ENCODE peak calls at places on chromosomes 6 and 20, in four cellular contexts. K, U, T and N are unnamed samples.

GRCh38 chr6:46052479-46052878 is 36.8 kb upstream of the CLIC5 start:
- DNase-seq in K (no peak), U (no peak), T (no peak), N (no peak)

GRCh38 chr6:3293271-3294155 is 34.8 kb downstream of the PSMG4 start:
- DNase-seq in K (peak; percentile 16), U (no peak), T (no peak), N (peak; percentile 3)

GRCh38 chr20:32945710-32946221 is 58.5 kb downstream of the SUN5 start:
- DNase-seq in K (no peak), U (no peak), T (peak; percentile 55), N (no peak)

GRCh38 chr6:138465007-138465645 is 34.2 kb downstream of the NHSL1 start:
- DNase-seq in K (no peak), U (no peak), T (peak; percentile 61), N (no peak)

GRCh38 chr20:39081255-39081654 is 119.1 kb downstream of the DHX35 start:
- DNase-seq in K (peak; percentile 79), U (peak; percentile 33), T (peak; percentile 75), N (peak; percentile 89)

GRCh38 chr20:35327074-35327976 is 35.1 kb upstream of the FAM83C start:
- DNase-seq in K (no peak), U (no peak), T (peak; percentile 100), N (no peak)

GRCh38 chr20:52793339-52793963 is 178.7 kb upstream of the TSHZ2 start:
- DNase-seq in K (no peak), U (no peak), T (no peak), N (no peak)

GRCh38 chr20:48794360-48794759 is 33.4 kb downstream of the PREX1 start:
- DNase-seq in K (no peak), U (no peak), T (no peak), N (peak; percentile 50)

GRCh38 chr6:136927313-136927712 is 5.2 kb downstream of the SLC35D3 start:
- DNase-seq in K (no peak), U (no peak), T (peak; percentile 10), N (peak; percentile 49)

GRCh38 chr6:31037692-31038091 is 27.4 kb downstream of the MUC22 start:
- DNase-seq in K (no peak), U (no peak), T (no peak), N (no peak)

GRCh38 chr6:125251516-125252229 is 50.1 kb downstream of the HDDC2 start:
- DNase-seq in K (no peak), U (no peak), T (no peak), N (no peak)

GRCh38 chr6:118708055-118708454 is 56.7 kb upstream of the CEP85L start:
- DNase-seq in K (no peak), U (no peak), T (no peak), N (no peak)

GRCh38 chr20:2331092-2331491 is 35.3 kb downstream of the TGM3 start:
- DNase-seq in K (no peak), U (no peak), T (no peak), N (no peak)

GRCh38 chr6:125699591-125699990 is 49.8 kb upstream of the HEY2 start:
- DNase-seq in K (no peak), U (no peak), T (no peak), N (no peak)

GRCh38 chr20:7090753-7091310 is 323.3 kb downstream of the BMP2 start:
- DNase-seq in K (no peak), U (no peak), T (no peak), N (no peak)

GRCh38 chr6:168834188-168834587 is 393.2 kb downstream of the SMOC2 start:
- DNase-seq in K (no peak), U (no peak), T (no peak), N (no peak)

GRCh38 chr20:59776626-59777320 is 156.7 kb downstream of the SYCP2 start:
- DNase-seq in K (no peak), U (no peak), T (no peak), N (no peak)
- TF ChIP-seq NR2C2 in K (no peak), U (no peak), T (no peak), N (no peak)

GRCh38 chr6:170053966-170054661 is 236.8 kb downstream of the DLL1 start:
- DNase-seq in K (no peak), U (no peak), T (no peak), N (no peak)

GRCh38 chr6:170049641-170050491 is 241.0 kb downstream of the DLL1 start:
- DNase-seq in K (no peak), U (no peak), T (no peak), N (no peak)

GRCh38 chr6:170052991-170053821 is 237.7 kb downstream of the DLL1 start:
- DNase-seq in K (no peak), U (no peak), T (no peak), N (peak; percentile 7)

GRCh38 chr6:170050591-170051041 is 240.3 kb downstream of the DLL1 start:
- DNase-seq in K (no peak), U (no peak), T (no peak), N (no peak)

DNA sequence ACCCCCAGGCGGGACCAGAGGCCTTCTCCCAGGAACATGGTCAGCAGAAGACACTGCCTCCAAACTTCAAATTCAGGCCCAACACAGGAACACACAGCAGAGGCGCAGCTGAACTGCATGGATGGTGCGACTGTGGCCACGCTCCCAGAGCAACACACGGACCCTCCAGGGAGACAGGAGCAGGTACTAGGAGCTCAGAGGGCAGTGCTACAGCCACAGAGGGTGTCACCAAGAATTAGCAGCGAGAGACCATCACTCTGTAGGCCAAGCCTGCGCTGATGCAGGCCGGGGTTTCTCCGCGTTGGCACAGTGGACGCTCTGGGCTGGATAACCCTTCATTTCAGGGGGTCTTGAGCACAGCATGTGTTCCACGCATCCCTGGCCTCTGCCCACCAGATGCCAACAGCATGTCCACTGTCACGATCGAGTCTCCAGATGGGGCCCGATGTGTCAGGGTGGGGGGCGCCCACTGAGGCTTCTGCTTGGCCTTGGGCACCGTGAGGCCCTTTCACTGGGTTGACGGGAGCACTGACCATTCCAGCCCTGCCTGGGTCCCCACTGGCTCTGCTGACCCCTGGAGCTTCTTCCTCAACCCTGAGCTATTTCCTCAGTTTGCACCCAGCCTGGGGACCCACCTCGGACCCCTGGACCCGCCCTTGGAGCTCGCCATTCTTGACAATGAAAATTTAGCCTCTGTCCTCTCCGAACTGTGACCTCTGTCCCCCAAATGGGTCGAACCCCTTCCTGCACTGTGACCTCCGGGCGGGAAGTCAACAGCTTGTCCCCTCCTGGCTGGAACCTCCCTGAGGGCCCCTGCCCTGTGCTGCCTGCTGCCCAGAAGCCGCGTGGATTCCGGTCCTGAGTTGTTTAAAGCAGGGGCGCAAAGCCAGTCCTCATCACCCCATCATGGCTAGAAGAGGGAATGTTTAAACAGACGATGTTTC is 239.4 kb downstream of the DLL1 start:
- DNase-seq in K (no peak), U (no peak), T (no peak), N (no peak)
- TF ChIP-seq ATF3 in K (no peak), U (no peak), T (no peak), N (no peak)

DNA sequence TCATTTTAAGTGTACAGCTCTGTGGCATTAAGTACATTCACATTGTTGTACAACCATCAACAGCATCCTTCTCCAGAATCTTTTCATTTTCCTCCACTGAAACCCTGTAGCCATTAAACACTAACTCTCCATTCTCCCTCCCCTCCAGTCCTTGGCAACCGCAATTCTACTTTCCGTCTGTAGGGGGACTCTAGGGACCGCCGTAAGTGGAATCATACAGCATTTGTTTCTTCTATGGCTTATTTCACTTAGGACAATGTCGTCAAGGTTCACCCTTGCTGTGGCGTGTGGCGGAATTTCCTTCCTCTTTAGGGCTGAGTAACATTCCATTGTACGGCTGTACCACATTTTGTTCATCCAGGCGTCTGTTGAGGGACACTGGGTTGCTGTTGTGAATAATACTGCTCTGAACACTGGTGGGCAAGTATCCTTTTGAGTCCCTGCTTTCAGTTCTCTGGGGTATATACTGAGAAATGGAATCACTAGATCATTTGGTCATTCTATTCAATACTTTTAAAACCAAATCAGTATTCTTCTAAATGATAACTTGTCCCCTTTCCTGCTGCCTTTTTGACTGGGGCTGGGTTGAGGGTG is 50.7 kb downstream of the PPP1R3G start:
- DNase-seq in K (peak; percentile 53), U (no peak), T (peak; percentile 48), N (peak; percentile 63)
- TF ChIP-seq NR2C2 in K (no peak), U (no peak), T (no peak), N (no peak)

GRCh38 chr6:24749292-24749691 is 25.4 kb upstream of the GMNN start:
- DNase-seq in K (no peak), U (no peak), T (no peak), N (no peak)

GRCh38 chr6:24743265-24743943 is 24.4 kb upstream of the C6orf62 start:
- DNase-seq in K (peak; percentile 39), U (peak; percentile 81), T (no peak), N (no peak)

GRCh38 chr6:24743944-24744335 is 25.0 kb upstream of the C6orf62 start:
- DNase-seq in K (no peak), U (peak; percentile 40), T (no peak), N (no peak)

GRCh38 chr6:24740861-24741260 is 21.9 kb upstream of the C6orf62 start:
- DNase-seq in K (no peak), U (no peak), T (no peak), N (no peak)

GRCh38 chr6:24744911-24745310 is 26.0 kb upstream of the C6orf62 start:
- DNase-seq in K (no peak), U (no peak), T (no peak), N (no peak)
- TF ChIP-seq ATF3 in K (no peak), U (no peak), T (no peak), N (no peak)

GRCh38 chr6:105167987-105168386 is 11.8 kb downstream of the POPDC3 start:
- DNase-seq in K (no peak), U (no peak), T (no peak), N (no peak)
- TF ChIP-seq NR2C2 in K (no peak), U (no peak), T (no peak), N (no peak)